ENCODE peak calls at places on chromosomes 12 and 14, in ten cellular contexts. D is HCT116, I is breast epithelium, T is GM23338, R is stomach, Q is endothelial cell of umbilical vein, V is HepG2, W is transverse colon, B is Panc1, O is spleen. K is an unnamed sample.

GRCh38 chr12:64824500-64825142 is at the start of gene TBC1D30:
- DNase-seq in D (no peak), I (no peak), T (peak; percentile 58), R (no peak), Q (peak; percentile 41), V (no peak), W (no peak), B (no peak), O (no peak), K (no peak)

GRCh38 chr14:67940894-67941455 is 121.4 kb downstream of the RAD51B start:
- DNase-seq in D (no peak), I (no peak), T (peak; percentile 9), R (peak; percentile 40), Q (peak; percentile 82), V (no peak), W (no peak), B (no peak), O (no peak), K (no peak)

GRCh38 chr12:66418908-66419307 is 116.6 kb downstream of the HELB start:
- DNase-seq in D (no peak), I (no peak), T (no peak), R (no peak), Q (no peak), V (no peak), W (no peak), B (no peak), O (no peak), K (no peak)

GRCh38 chr12:30739020-30739419 is 15.7 kb downstream of the CAPRIN2 start:
- DNase-seq in D (no peak), I (no peak), T (no peak), R (no peak), Q (no peak), V (no peak), W (no peak), B (no peak), O (no peak), K (no peak)

GRCh38 chr12:50415899-50416479 is 15.3 kb downstream of the LARP4 start:
- DNase-seq in D (no peak), I (no peak), T (no peak), R (no peak), Q (peak; percentile 71), V (no peak), W (no peak), B (no peak), O (no peak), K (no peak)

GRCh38 chr14:73723799-73724621 is 9.8 kb upstream of the PNMA1 start:
- DNase-seq in D (no peak), I (peak; percentile 69), T (peak; percentile 35), R (peak; percentile 63), Q (peak; percentile 85), V (no peak), W (no peak), B (no peak), O (no peak), K (no peak)

GRCh38 chr14:73491256-73491976 is 683 bp downstream of the RIOX1 start:
- DNase-seq in D (no peak), I (peak; percentile 35), T (peak; percentile 68), R (peak; percentile 71), Q (peak; percentile 71), V (peak; percentile 54), W (peak; percentile 79), B (no peak), O (peak; percentile 89), K (no peak)

GRCh38 chr12:77256924-77257323 is 191.6 kb upstream of the E2F7 start:
- DNase-seq in D (no peak), I (no peak), T (no peak), R (no peak), Q (no peak), V (no peak), W (no peak), B (no peak), O (no peak), K (no peak)

GRCh38 chr14:98665019-98665418 is 607.0 kb downstream of the BCL11B start:
- DNase-seq in D (no peak), I (no peak), T (peak; percentile 53), R (no peak), Q (no peak), V (no peak), W (no peak), B (no peak), O (no peak), K (no peak)

GRCh38 chr12:60935981-60936761 is 1324.0 kb upstream of the USP15 start:
- DNase-seq in D (no peak), I (no peak), T (peak; percentile 48), R (no peak), Q (no peak), V (peak; percentile 3), W (no peak), B (no peak), O (no peak), K (no peak)

GRCh38 chr12:28035483-28035882 is 63.0 kb upstream of the PTHLH start:
- DNase-seq in D (no peak), I (no peak), T (no peak), R (no peak), Q (peak; percentile 63), V (no peak), W (no peak), B (peak; percentile 56), O (no peak), K (no peak)

GRCh38 chr12:100128509-100128908 is 14.2 kb downstream of the BLTP3B start:
- DNase-seq in D (no peak), I (peak; percentile 37), T (peak; percentile 82), R (no peak), Q (peak; percentile 18), V (peak; percentile 39), W (peak; percentile 29), B (no peak), O (no peak), K (no peak)

GRCh38 chr14:32382704-32383103 is 53.6 kb downstream of the AKAP6 start:
- DNase-seq in D (no peak), I (no peak), T (peak; percentile 36), R (no peak), Q (no peak), V (no peak), W (no peak), B (no peak), O (no peak), K (no peak)

GRCh38 chr12:114631242-114631641 is 52.7 kb downstream of the TBX3 start:
- DNase-seq in D (no peak), I (no peak), T (no peak), R (no peak), Q (no peak), V (no peak), W (no peak), B (no peak), O (no peak), K (no peak)

GRCh38 chr14:77369280-77369679 is 7.6 kb downstream of the TMED8 start:
- DNase-seq in D (no peak), I (no peak), T (no peak), R (no peak), Q (no peak), V (no peak), W (no peak), B (no peak), O (no peak), K (no peak)

GRCh38 chr12:124698211-124698997 is 131.0 kb upstream of the NCOR2 start:
- DNase-seq in D (no peak), I (no peak), T (no peak), R (peak; percentile 56), Q (no peak), V (no peak), W (no peak), B (no peak), O (no peak), K (no peak)

DNA sequence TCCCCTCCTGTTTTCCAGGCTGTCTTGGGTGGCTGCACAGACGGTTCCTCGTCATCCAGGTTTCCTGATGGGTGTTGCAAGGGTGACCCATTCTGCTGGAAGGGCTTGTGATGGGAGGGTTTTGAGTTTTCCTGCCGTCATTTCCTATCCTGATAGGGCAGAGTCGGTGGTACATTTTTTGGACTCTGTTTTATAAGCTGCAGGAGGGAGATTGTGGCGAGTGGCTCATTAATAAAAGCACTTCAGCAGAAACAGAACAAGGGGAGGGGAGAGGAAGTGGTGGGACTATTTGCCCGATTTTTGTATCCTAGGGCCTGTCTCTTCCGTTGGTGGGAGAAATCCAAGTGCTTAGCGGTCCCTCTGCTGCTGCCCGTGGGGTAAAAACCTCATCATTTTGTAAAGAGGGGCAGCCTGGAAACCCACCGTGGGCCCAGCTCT is 40.0 kb downstream of the TSPAN9 start:
- DNase-seq in D (no peak), I (no peak), T (no peak), R (no peak), Q (peak; percentile 69), V (no peak), W (no peak), B (no peak), O (no peak), K (no peak)
- H3K4me3 ChIP-seq in D (no peak overlapping the region), I (peak overlapping the region; percentile 29), T (no peak overlapping the region), R (no peak overlapping the region), Q (no peak overlapping the region), V (no peak overlapping the region), W (no peak overlapping the region), B (no peak overlapping the region), O (no peak overlapping the region), K (no peak overlapping the region)

DNA sequence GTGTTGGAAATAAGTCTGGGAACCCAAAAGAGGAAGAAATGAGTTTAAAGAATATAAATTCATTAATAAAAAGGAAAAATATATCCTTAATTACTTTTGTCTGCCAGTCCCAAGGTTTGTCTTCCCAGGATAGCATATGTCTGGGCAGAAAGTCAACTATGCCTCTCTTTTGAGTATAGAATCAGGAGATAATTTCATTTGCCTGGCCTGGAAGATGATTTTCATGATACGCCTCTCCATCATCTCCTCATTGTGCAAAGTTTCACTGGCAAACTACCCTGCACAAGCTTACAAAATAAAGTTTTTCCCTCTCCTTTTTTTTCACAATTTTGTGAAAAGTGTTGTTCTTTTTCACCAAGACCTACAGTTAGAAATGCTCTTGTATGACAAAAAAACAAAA is 340.8 kb downstream of the EGLN3 start:
- DNase-seq in D (no peak), I (no peak), T (no peak), R (no peak), Q (no peak), V (no peak), W (no peak), B (no peak), O (no peak), K (no peak)
- TF ChIP-seq POLR2AphosphoS5 in D (no peak), I (no peak), T (no peak), R (no peak), Q (no peak), V (no peak), W (no peak), B (no peak), O (no peak), K (no peak)

GRCh38 chr12:24881724-24882371 is 67.1 kb downstream of the BCAT1 start:
- DNase-seq in D (no peak), I (no peak), T (no peak), R (no peak), Q (no peak), V (no peak), W (no peak), B (no peak), O (no peak), K (no peak)
- H3K4me1 ChIP-seq in D (no peaks in the 10 kb centered on the region), I (no peaks in the 10 kb centered on the region), T (no peaks in the 10 kb centered on the region), R (no peaks in the 10 kb centered on the region), Q (no peaks in the 10 kb centered on the region), V (no peaks in the 10 kb centered on the region), W (no peaks in the 10 kb centered on the region), B (no peaks in the 10 kb centered on the region), O (no peaks in the 10 kb centered on the region), K (no peaks in the 10 kb centered on the region)

DNA sequence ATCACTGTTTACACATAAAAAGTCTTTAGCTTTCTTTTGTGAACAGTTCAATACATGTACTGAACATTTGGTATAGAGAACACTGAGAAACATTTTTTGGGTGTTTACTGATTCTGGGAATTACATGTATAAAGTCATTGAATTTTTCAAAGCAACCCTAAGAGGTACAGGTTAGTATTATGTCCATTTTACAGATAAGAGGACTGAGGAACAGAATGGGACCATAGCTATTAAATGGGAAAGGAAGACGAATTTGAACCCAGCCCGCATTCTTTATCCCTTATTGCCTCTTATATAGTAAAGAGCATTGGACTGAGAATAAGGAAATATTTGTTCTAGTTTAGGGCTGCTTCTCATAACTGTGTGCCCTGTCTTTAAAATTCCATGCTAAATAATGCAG is 889 bp upstream of the KANSL2 start:
- DNase-seq in D (no peak), I (no peak), T (no peak), R (no peak), Q (no peak), V (no peak), W (no peak), B (no peak), O (no peak), K (no peak)
- H3K4me3 ChIP-seq in D (peak overlapping the region; percentile 99), I (peak overlapping the region; percentile 88), T (peak overlapping the region; percentile 94), R (peak overlapping the region; percentile 92), Q (peak overlapping the region; percentile 46), V (peak overlapping the region; percentile 91), W (no peak overlapping the region), B (peak overlapping the region; percentile 95), O (peak overlapping the region; percentile 79), K (peak overlapping the region; percentile 91)

K was measured in suprapubic skin.